ENCODE peak calls at places on chromosomes 4 and X, in seven cellular contexts. F is upper lobe of right lung, W is BJ, B is neural crest cell, N is GM13976, Y is IMR-90, G is OCI-LY7. Q is an unnamed sample.
A peak's percentile ranks its signal among the peaks of the same experiment; 100 is the strongest.

GRCh38 chr4:186298034-186298647 is 32.2 kb downstream of the F11 start:
- DNase-seq in Y (no peak), W (no peak), G (no peak), N (peak; percentile 28), F (no peak), B (no peak), Q (no peak)

GRCh38 chr4:150695162-150695561 is 113.2 kb downstream of the MAB21L2 start:
- DNase-seq in G (no peak), Y (peak; percentile 2), W (no peak), N (no peak), B (no peak), F (no peak), Q (no peak)

GRCh38 chrX:105876658-105877057 is 54.3 kb downstream of the NRK start:
- DNase-seq in W (no peak), Y (peak; percentile 19), N (no peak), F (no peak), B (no peak), G (peak; percentile 3), Q (no peak)

GRCh38 chrX:104318330-104319009 is 63.7 kb upstream of the ESX1 start:
- DNase-seq in G (no peak), Y (peak; percentile 57), W (no peak), F (no peak), N (no peak), B (no peak), Q (no peak)

GRCh38 chr4:185912779-185913178 is 100.8 kb upstream of the SORBS2 start:
- DNase-seq in W (peak; percentile 29), B (no peak), N (no peak), Y (no peak), F (no peak), G (no peak), Q (no peak)

GRCh38 chr4:128517739-128518510 is 230.3 kb upstream of the PGRMC2 start:
- DNase-seq in Y (peak; percentile 98), F (no peak), G (no peak), W (peak; percentile 89), B (no peak), N (peak; percentile 66), Q (peak; percentile 56)

GRCh38 chrX:101229155-101229554 is 9.6 kb downstream of the DRP2 start:
- DNase-seq in N (no peak), Y (peak; percentile 82), G (no peak), F (no peak), W (no peak), B (no peak), Q (no peak)

GRCh38 chr4:165325732-165326512 is 1.5 kb upstream of the MSMO1 start:
- DNase-seq in G (no peak), W (no peak), F (no peak), Y (peak; percentile 93), N (no peak), B (no peak), Q (peak; percentile 12)

GRCh38 chr4:185576918-185577591 is 41.7 kb upstream of the PDLIM3 start:
- DNase-seq in Y (peak; percentile 26), F (no peak), G (no peak), W (no peak), B (no peak), N (no peak), Q (no peak)

GRCh38 chr4:18051281-18051680 is 29.7 kb upstream of the LCORL start:
- DNase-seq in N (no peak), F (no peak), G (no peak), B (no peak), Y (peak; percentile 20), W (no peak), Q (no peak)

GRCh38 chr4:175419120-175419774 is 392.8 kb downstream of the GPM6A start:
- DNase-seq in B (no peak), W (peak; percentile 92), F (no peak), N (no peak), Y (peak; percentile 96), G (no peak), Q (no peak)

GRCh38 chr4:99461623-99462401 is 26.7 kb upstream of the ADH7 start:
- DNase-seq in F (no peak), B (no peak), G (no peak), W (no peak), N (no peak), Y (no peak), Q (no peak)

GRCh38 chrX:25300994-25301393 is 285.2 kb upstream of the ARX start:
- DNase-seq in Y (no peak), F (no peak), B (no peak), W (no peak), G (no peak), N (no peak), Q (no peak)

GRCh38 chr4:84596826-84597225 is 13.9 kb downstream of the CDS1 start:
- DNase-seq in Y (no peak), B (no peak), N (no peak), F (peak; percentile 81), G (no peak), W (no peak), Q (peak; percentile 27)

GRCh38 chr4:169341490-169341889 is 70.7 kb upstream of the SH3RF1 start:
- DNase-seq in G (no peak), F (no peak), Y (peak; percentile 97), W (no peak), B (no peak), N (no peak), Q (peak; percentile 3)

GRCh38 chr4:5019274-5019673 is at the start of gene CYTL1:
- DNase-seq in G (no peak), W (no peak), B (peak; percentile 23), N (no peak), F (no peak), Y (no peak), Q (peak; percentile 25)

GRCh38 chr4:61507091-61507490 is 307.0 kb downstream of the ADGRL3 start:
- DNase-seq in G (no peak), F (no peak), B (no peak), W (no peak), Y (no peak), N (no peak), Q (no peak)

GRCh38 chrX:1727531-1728027 is 112.7 kb downstream of the ASMT start:
- DNase-seq in F (no peak), G (no peak), Y (no peak), N (no peak), B (no peak), W (peak; percentile 18), Q (no peak)

GRCh38 chrX:38891641-38892413 is 90.6 kb downstream of the MID1IP1 start:
- DNase-seq in F (no peak), G (peak; percentile 69), Y (peak; percentile 75), W (no peak), B (no peak), N (peak; percentile 37), Q (peak; percentile 64)

DNA sequence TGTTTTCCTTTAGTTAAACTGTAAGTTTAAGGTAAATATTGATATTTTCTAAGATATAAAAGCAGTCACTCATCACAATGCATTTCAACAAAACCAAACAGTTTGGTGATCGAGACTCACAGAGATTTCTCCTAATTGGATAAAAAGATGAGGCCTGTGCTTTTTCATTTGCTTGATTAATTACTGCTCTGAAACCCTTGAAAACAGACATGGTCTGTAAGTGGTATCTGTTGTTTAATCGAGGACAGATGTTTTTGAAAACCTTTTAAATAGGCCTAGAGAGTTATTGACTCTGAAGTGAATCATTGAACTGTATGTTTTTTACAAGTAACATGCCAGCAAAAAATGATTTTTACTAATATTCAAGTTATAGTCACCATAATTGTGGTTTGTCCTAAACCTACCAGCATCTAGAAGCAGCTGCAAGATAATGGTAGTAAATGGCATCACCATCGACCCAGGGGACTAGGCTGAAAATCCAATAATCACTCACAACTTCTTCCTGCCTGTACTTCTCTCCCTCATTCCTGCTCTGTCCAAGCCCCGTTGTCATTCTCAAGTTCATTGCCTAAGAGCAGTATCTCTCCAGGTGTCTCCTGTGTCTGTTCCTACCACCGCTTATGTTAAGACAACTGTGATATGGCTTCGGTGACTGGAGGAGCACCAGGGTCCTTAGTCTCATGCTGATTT is 87.6 kb upstream of the SHISA3 start:
- DNase-seq in F (no peak), W (no peak), B (no peak), N (no peak), G (no peak), Y (no peak), Q (no peak)
- TF ChIP-seq CTCF in F (no peak), W (no peak), B (no peak), N (no peak), G (no peak), Y (no peak), Q (no peak)

GRCh38 chr4:167014944-167015343 is 219.3 kb downstream of the SPOCK3 start:
- DNase-seq in F (no peak), Y (no peak), G (no peak), N (no peak), W (no peak), B (no peak), Q (no peak)

GRCh38 chr4:167025651-167026050 is 208.6 kb downstream of the SPOCK3 start:
- DNase-seq in Y (no peak), B (no peak), N (no peak), G (no peak), F (no peak), W (no peak), Q (no peak)

GRCh38 chr4:167021545-167022155 is 212.6 kb downstream of the SPOCK3 start:
- DNase-seq in G (peak; percentile 55), F (peak; percentile 76), Y (peak; percentile 51), W (no peak), N (peak; percentile 7), B (peak; percentile 74), Q (peak; percentile 76)

GRCh38 chr4:167023359-167023925 is 210.9 kb downstream of the SPOCK3 start:
- DNase-seq in B (no peak), N (no peak), G (no peak), Y (no peak), F (no peak), W (no peak), Q (no peak)

DNA sequence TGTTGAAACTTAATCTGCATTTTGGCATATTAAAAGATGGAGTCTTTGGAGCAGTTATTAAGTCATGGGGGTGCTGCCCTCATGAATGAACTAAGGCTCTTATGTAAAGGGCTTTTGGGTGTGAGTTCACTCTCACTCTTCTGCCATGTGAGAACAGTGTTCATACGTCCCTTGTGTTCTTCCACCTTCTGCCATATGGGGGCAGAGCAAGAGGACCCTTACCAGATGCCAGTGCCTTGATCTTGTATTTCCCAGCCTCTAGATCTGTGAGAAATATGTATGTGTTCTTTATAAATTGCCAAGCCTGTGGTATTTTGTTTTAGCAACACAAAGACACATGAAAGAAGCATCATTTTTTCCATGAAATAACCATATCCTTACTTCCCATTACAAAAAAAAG is 213.9 kb downstream of the SPOCK3 start:
- DNase-seq in W (no peak), Y (no peak), B (no peak), G (peak; percentile 4), F (no peak), N (no peak), Q (peak; percentile 7)
- TF ChIP-seq CTCF in W (no peak), Y (no peak), B (peak; percentile 44), G (peak; percentile 53), F (no peak), N (peak; percentile 20), Q (peak; percentile 16)

DNA sequence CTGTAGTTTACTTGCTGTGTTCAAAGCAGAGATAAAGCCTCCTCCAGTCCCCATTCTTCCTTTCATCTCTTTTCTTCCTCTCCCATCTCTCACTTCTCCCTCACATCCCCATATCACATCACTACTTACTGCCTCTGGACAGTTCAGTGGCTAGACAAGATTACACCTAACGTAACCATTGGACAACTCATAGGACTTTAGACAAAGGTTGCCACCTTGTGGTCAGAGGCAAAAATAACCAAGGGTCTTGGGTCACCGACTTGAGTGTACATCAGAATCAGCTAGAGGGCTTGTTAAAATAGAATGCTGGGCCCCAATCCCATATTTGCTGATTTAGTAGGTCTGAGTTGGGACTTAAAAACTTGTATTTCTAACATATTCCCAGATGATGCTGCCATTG is 109.3 kb upstream of the DGKK start:
- DNase-seq in B (peak; percentile 23), W (peak; percentile 1), G (peak; percentile 67), Y (peak; percentile 57), F (no peak), N (peak; percentile 32), Q (peak; percentile 41)
- TF ChIP-seq CTCF in B (peak; percentile 67), W (peak; percentile 49), G (peak; percentile 76), Y (peak; percentile 52), F (peak; percentile 53), N (peak; percentile 49), Q (peak; percentile 20)

GRCh38 chr4:178275671-178276360 is 833.6 kb upstream of the AGA start:
- DNase-seq in W (no peak), N (no peak), Y (no peak), F (no peak), G (no peak), B (no peak), Q (peak; percentile 7)
- TF ChIP-seq CTCF in W (no peak), N (no peak), Y (no peak), F (no peak), G (peak; percentile 55), B (peak; percentile 36), Q (no peak)

Q was measured in activated CD8-positive, alpha-beta T cell treated with anti-CD3 and anti-CD28 coated beads for 36 hours.